ENCODE peak calls at places on chromosomes 7 and 10, in four cellular contexts. W is Panc1, I is fibroblast of lung, U is breast epithelium. O is an unnamed sample.

GRCh38 chr10:97020452-97021400 is 165.0 kb downstream of the SLIT1 start:
- DNase-seq in U (no peak), I (no peak), W (no peak), O (no peak)

GRCh38 chr7:1011297-1012003 is 28.5 kb downstream of the CYP2W1 start:
- DNase-seq in I (no peak), U (no peak), W (no peak), O (no peak)

GRCh38 chr7:92631067-92631829 is 41.1 kb upstream of the FAM133B start:
- DNase-seq in W (no peak), U (no peak), I (no peak), O (no peak)

GRCh38 chr10:116673866-116674265 is 53.1 kb downstream of the PNLIPRP2 start:
- DNase-seq in W (no peak), U (no peak), I (no peak), O (no peak)

GRCh38 chr7:5681423-5681822 is 100.0 kb downstream of the RNF216 start:
- DNase-seq in U (no peak), I (peak; percentile 19), W (no peak), O (no peak)

GRCh38 chr10:70537398-70538194 is 59.0 kb downstream of the PALD1 start:
- DNase-seq in W (no peak), U (no peak), I (no peak), O (peak; percentile 15)

GRCh38 chr10:14740684-14741247 is 33.9 kb downstream of the FAM107B start:
- DNase-seq in I (peak; percentile 16), U (no peak), W (no peak), O (no peak)

GRCh38 chr10:129104266-129105045 is 362.6 kb upstream of the MGMT start:
- DNase-seq in U (no peak), I (no peak), W (no peak), O (no peak)

GRCh38 chr10:103692421-103693069 is 162.8 kb downstream of the SH3PXD2A start:
- DNase-seq in W (no peak), U (no peak), I (no peak), O (no peak)

GRCh38 chr10:108783897-108784296 is 1139.4 kb downstream of the XPNPEP1 start:
- DNase-seq in U (no peak), W (peak; percentile 10), I (peak; percentile 60), O (no peak)

GRCh38 chr7:69550991-69551390 is 47.3 kb upstream of the AUTS2 start:
- DNase-seq in U (no peak), I (no peak), W (no peak), O (no peak)

GRCh38 chr10:87053121-87053520 is 33.0 kb downstream of the FAM25A start:
- DNase-seq in U (no peak), I (no peak), W (no peak), O (no peak)

GRCh38 chr10:86693721-86694369 is 25.5 kb downstream of the LDB3 start:
- DNase-seq in W (no peak), I (peak; percentile 43), U (no peak), O (peak; percentile 46)

GRCh38 chr7:158495780-158496179 is 91.8 kb downstream of the PTPRN2 start:
- DNase-seq in W (no peak), U (no peak), I (no peak), O (no peak)

GRCh38 chr7:158500651-158501052 is 87.0 kb downstream of the PTPRN2 start:
- DNase-seq in W (no peak), I (no peak), U (no peak), O (no peak)

GRCh38 chr7:158497627-158498026 is 90.0 kb downstream of the PTPRN2 start:
- DNase-seq in I (no peak), W (no peak), U (no peak), O (no peak)

GRCh38 chr7:158501300-158502067 is 86.1 kb downstream of the PTPRN2 start:
- DNase-seq in U (no peak), I (no peak), W (no peak), O (no peak)

DNA sequence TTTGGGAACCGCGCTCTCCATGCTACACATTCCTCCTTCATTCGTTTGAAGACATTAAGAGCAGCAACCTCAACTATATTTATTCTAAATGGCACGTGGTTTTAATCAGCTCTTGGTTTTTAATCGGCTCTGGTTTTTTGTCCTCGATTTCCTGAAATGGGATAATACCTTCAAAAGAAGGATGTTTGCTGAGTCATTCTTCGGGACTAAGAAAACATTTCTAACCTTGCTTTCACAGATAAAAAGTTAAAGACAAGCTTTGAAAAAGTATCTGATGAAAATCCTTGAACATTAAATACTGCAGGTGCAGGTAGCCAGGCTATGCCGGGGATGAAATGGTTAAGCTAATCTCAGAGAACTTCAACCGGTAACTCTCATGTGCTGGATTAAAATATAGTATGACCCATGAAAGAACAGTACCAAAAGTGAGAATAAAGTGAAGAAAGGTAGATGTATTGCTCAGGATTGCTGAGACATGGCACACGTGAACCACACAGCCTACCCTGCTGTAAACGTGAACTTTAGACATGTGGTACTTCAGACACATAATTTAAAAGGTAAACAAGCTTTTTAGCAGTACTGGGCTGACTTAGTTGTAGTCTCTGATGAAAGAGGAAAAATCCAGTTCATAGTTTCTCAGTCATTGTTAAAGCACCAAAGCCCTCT is 89.0 kb downstream of the PTPRN2 start:
- DNase-seq in W (no peak), I (no peak), U (no peak), O (no peak)
- H3K27me3 ChIP-seq in W (no peaks in the 10 kb centered on the region), I (no peaks in the 10 kb centered on the region), U (peaks cover 41% of the 10 kb centered on the region), O (peaks cover 4% of the 10 kb centered on the region)

GRCh38 chr7:106864298-106865081 is 592 bp upstream of the PIK3CG start:
- DNase-seq in U (no peak), I (no peak), W (no peak), O (no peak)

GRCh38 chr7:106867641-106868351 is 2.7 kb downstream of the PIK3CG start:
- DNase-seq in I (no peak), U (no peak), W (no peak), O (no peak)

GRCh38 chr7:106868364-106868763 is 3.3 kb downstream of the PIK3CG start:
- DNase-seq in U (no peak), W (no peak), I (no peak), O (no peak)

GRCh38 chr7:106865130-106866115 is at the start of gene PIK3CG:
- DNase-seq in I (no peak), U (no peak), W (no peak), O (no peak)

DNA sequence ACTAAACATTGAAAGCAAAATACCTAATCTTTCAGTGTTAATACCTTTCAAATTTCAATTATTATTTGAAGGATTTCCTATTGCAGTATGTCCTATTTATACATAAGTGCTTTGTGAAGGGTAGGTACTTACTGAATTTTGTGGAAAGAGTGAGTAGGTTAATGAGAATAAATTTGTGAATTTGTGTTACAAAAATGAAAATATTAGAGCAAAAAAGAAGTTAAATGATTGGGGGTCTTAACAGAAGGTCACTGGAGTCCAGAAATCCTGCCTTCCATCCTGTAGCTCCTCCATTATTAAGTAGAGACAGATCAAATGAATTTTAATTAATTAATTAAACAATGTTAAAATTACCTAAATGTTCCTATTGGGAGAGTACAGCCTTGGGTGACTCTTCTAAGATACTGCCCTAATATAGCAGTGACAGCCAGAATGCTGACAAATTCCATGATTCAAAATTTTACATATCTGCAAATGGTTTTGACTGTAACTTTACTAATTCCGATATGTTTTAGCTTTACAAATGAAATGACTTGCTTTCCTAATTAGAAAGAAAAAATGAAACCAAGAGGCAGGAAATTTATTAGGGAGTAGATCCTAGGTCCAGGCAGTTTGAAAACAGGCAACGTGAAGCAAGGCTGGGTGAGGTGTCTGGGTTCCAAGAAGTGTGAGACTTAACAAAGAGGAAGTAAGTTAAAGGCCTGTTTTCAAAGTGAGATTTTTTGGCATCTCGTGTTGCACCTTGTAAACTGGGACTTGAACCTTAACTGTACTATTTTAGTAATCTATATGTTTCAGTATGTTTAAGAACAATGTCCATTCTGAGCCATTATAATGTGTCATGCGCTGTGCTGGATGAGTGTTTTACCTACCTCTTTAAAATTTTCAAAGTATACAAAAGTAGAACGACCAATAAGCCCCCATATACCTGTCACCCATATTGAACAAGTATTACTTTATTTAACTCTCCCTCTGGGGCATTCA is 1.5 kb downstream of the PIK3CG start:
- DNase-seq in I (no peak), U (no peak), W (no peak), O (no peak)
- H3K27ac ChIP-seq in I (no peak overlapping the region), U (no peak overlapping the region), W (no peak overlapping the region), O (peak overlapping the region; percentile 21)

DNA sequence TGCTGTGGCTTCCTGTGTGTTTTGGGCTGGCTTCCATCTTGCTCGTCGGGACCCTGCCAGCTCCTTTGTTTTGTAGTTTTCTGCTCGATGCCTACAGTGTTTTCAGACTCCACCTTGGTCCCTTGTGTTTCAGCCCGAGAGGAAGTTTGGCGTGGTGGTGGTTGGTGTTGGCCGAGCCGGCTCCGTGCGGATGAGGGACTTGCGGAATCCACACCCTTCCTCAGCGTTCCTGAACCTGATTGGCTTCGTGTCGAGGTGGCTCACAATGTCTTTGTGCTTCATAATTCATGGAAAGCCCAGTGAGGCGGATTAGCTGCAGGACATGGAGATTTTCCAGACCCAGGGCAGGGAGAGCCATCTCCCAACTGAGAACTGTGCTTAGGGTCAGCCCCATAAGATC is 29.3 kb downstream of the BLVRA start:
- DNase-seq in I (no peak), U (no peak), W (no peak), O (no peak)
- H3K27me3 ChIP-seq in I (no peaks in the 10 kb centered on the region), U (no peaks in the 10 kb centered on the region), W (no peaks in the 10 kb centered on the region), O (no peaks in the 10 kb centered on the region)

GRCh38 chr7:130723784-130724183 is 10.2 kb downstream of the KLF14 start:
- DNase-seq in U (no peak), I (peak; percentile 19), W (no peak), O (no peak)

GRCh38 chr7:130721486-130722277 is 12.3 kb downstream of the KLF14 start:
- DNase-seq in W (peak; percentile 30), I (peak; percentile 69), U (no peak), O (no peak)

GRCh38 chr7:130719550-130719949 is 14.5 kb downstream of the KLF14 start:
- DNase-seq in I (peak; percentile 84), W (no peak), U (no peak), O (no peak)
- H3K27ac ChIP-seq in I (no peak overlapping the region), W (no peak overlapping the region), U (no peak overlapping the region), O (no peak overlapping the region)

DNA sequence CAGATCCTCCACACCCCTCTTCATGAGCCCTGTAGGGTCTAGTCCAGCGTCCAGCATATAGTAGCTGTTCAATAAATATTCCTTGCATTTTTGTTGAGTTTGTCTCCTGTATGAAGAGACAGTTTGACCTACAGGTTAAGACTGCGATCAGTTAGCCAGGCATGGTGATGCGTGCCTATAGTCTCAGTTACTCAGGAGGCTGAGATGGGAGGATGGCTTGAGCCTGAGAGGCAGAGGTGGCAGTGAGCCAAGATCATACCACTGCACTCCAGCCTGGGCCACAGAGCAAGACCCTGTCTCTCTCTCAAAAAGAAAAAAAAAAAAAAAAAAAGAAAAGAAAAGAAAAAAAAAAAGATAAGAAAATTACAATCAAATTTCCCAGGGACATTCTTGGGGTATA is 5.1 kb upstream of the CUEDC2 start:
- DNase-seq in W (no peak), U (no peak), I (no peak), O (no peak)
- H3K27me3 ChIP-seq in W (no peaks in the 10 kb centered on the region), U (no peaks in the 10 kb centered on the region), I (peaks cover 2% of the 10 kb centered on the region), O (no peaks in the 10 kb centered on the region)

O was measured in CD4-positive, alpha-beta T cell.